ENCODE peak calls at places on chromosome 22, in eight cellular contexts. U is A549, R is sigmoid colon, M is stomach, V is tibial nerve, D is ovary, J is transverse colon, K is suprapubic skin. X is an unnamed sample.

GRCh38 chr22:37638351-37639069 is 959 bp upstream of the SH3BP1 start:
- DNase-seq in V (no peak), M (peak; percentile 43), K (no peak), R (no peak), J (peak; percentile 85), D (no peak), U (no peak), X (no peak)

GRCh38 chr22:42780070-42780540 is 59.4 kb upstream of the A4GALT start:
- DNase-seq in V (peak; percentile 90), U (peak; percentile 45), R (no peak), M (peak; percentile 51), D (no peak), J (peak; percentile 42), K (no peak), X (no peak)

GRCh38 chr22:22030493-22031182 is 48.1 kb upstream of the TOP3B start:
- DNase-seq in M (no peak), V (peak; percentile 33), U (peak; percentile 2), R (no peak), K (no peak), J (peak; percentile 37), D (peak; percentile 49), X (peak; percentile 90)

GRCh38 chr22:40620464-40621046 is 16.0 kb downstream of the MRTFA start:
- DNase-seq in D (no peak), J (no peak), R (no peak), K (no peak), V (no peak), U (peak; percentile 32), M (no peak), X (no peak)

GRCh38 chr22:20089977-20090729 is 10.1 kb downstream of the DGCR8 start:
- DNase-seq in U (no peak), V (no peak), D (no peak), K (no peak), M (no peak), R (no peak), J (no peak), X (no peak)

GRCh38 chr22:20463324-20464095 is 25.9 kb upstream of the SCARF2 start:
- DNase-seq in M (no peak), J (no peak), D (no peak), U (no peak), K (no peak), V (no peak), R (no peak), X (no peak)

GRCh38 chr22:38570841-38571364 is 920 bp upstream of the DMC1 start:
- DNase-seq in D (no peak), J (peak; percentile 36), K (no peak), V (peak; percentile 42), M (peak; percentile 31), R (peak; percentile 77), U (peak; percentile 9), X (no peak)

GRCh38 chr22:39527481-39527961 is 5.0 kb downstream of the RPS19BP1 start:
- DNase-seq in M (peak; percentile 59), K (no peak), J (peak; percentile 76), D (no peak), U (no peak), V (no peak), R (no peak), X (no peak)

GRCh38 chr22:42425989-42426355 is 6.2 kb downstream of the NFAM1 start:
- DNase-seq in R (no peak), K (no peak), U (no peak), J (no peak), M (no peak), V (no peak), D (no peak), X (no peak)

GRCh38 chr22:43795320-43795719 is 16.8 kb downstream of the EFCAB6 start:
- DNase-seq in V (no peak), M (no peak), R (no peak), K (no peak), U (no peak), J (no peak), D (no peak), X (peak; percentile 89)

GRCh38 chr22:43796567-43796966 is 15.5 kb downstream of the EFCAB6 start:
- DNase-seq in D (no peak), U (no peak), J (no peak), R (no peak), M (no peak), K (no peak), V (no peak), X (peak; percentile 68)

GRCh38 chr22:43802897-43803495 is 9.1 kb downstream of the EFCAB6 start:
- DNase-seq in J (no peak), D (no peak), R (no peak), V (no peak), K (no peak), M (no peak), U (no peak), X (peak; percentile 12)

GRCh38 chr22:43800970-43801369 is 11.1 kb downstream of the EFCAB6 start:
- DNase-seq in U (no peak), J (no peak), D (no peak), M (no peak), R (no peak), V (no peak), K (no peak), X (no peak)

GRCh38 chr22:43798492-43798891 is 13.6 kb downstream of the EFCAB6 start:
- DNase-seq in U (no peak), D (no peak), R (no peak), V (no peak), K (no peak), J (no peak), M (no peak), X (peak; percentile 62)
- TF ChIP-seq EP300 in U (no peak), D (no peak), R (no peak), V (no peak), K (no peak), J (no peak), M (no peak), X (no peak)

DNA sequence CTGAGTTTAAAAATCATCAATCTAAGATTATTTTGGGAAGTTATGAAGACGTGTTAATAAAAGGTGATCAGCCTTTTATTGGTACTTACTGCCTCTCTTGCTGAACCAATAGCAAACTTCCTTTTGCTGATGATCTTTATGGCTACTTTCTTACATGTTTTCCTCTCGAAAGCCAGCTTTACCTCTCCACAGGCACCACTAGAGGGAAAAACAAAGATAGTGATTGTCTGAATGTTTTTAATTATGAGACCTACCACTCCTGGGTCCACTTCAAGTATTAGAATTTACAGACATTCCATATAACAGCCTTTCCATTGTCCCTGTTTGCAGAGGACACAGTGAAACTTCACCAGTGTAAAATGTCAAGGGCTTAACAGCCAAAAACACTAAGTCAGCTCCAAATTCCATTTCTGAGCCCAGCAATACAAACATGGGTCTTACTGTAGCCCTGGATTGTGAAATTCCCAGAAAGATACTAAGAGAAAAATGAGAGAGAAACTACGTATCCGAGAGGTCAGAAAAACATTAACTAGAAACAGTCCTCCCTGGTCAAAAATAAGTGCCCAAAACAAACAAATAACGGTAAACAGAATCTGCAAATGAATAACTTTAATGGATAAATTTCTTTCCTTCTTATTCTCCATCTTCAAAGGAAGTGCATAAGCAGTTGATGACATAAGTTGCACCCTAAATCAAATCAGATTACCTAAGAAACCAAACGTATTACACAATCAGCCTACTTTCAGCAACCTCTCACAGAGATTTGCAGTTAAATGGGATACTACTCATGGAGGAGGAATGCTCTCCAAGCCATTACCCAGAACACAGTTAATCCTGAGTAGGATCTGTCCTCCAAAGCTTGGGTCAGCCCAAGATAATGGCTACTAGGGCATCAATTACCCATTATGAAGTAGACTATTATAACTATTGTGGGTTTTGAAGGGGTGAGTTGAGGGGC is 29.5 kb downstream of the CHEK2 start:
- DNase-seq in V (peak; percentile 29), R (no peak), J (no peak), M (no peak), K (no peak), U (peak; percentile 28), D (no peak), X (no peak)
- TF ChIP-seq EP300 in V (no peak), R (no peak), J (no peak), M (no peak), K (no peak), U (peak; percentile 80), D (no peak), X (no peak)

DNA sequence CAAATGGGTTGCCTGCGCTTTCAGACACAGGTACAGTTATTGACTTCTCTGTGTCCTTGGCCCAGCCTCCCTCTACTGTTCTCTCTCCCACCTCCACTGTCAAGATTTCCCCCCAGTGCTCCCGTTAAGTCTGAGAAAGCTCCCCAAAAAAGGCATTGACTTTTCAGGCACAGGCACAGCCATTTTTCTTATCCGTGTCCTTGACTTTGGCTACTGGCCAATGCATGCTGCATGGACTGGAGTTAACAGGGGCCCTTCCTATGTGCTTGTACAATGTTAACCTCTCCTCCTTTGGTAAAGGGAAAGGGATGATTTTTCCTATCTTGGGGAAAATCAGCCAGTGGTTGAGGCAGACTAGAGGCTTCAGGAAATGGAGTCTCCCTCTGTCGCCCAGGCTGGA is 4.3 kb downstream of the APOL5 start:
- DNase-seq in V (no peak), J (no peak), U (no peak), R (no peak), M (no peak), K (no peak), D (no peak), X (no peak)
- TF ChIP-seq EP300 in V (no peak), J (no peak), U (no peak), R (no peak), M (no peak), K (no peak), D (no peak), X (no peak)

GRCh38 chr22:23105304-23105703 is 35.0 kb downstream of the GNAZ start:
- DNase-seq in V (no peak), U (no peak), M (no peak), R (no peak), J (no peak), K (no peak), D (no peak), X (no peak)
- TF ChIP-seq EP300 in V (no peak), U (no peak), M (no peak), R (no peak), J (no peak), K (no peak), D (no peak), X (no peak)

GRCh38 chr22:16387088-16387487 is 205.5 kb downstream of the CCT8L2 start:
- DNase-seq in U (no peak), V (no peak), D (no peak), R (no peak), M (no peak), J (no peak), K (no peak), X (no peak)
- TF ChIP-seq EP300 in U (no peak), V (no peak), D (no peak), R (no peak), M (no peak), J (no peak), K (no peak), X (no peak)